ENCODE peak calls at places on chromosomes 16 and 17, in seven cellular contexts. K is anterior cingulate cortex, S is T-cell, P is ovary, N is HCT116, T is NCI-H345, Y is brain microvascular endothelial cell. L is an unnamed sample.

GRCh38 chr17:43790311-43790940 is 10.2 kb downstream of the CFAP97D1 start:
- DNase-seq in P (no peak), Y (no peak), S (no peak), T (peak), K (no peak), N (no peak), L (no peak)

GRCh38 chr16:54212893-54213292 is 73.7 kb downstream of the IRX3 start:
- DNase-seq in P (no peak), K (no peak), S (no peak), Y (no peak), T (no peak), N (no peak), L (no peak)

GRCh38 chr17:44307387-44308186 is 814 bp upstream of the RUNDC3A start:
- DNase-seq in K (peak), N (no peak), P (peak), Y (no peak), T (peak), S (no peak), L (peak)

GRCh38 chr17:73156166-73156840 is 8.5 kb upstream of the SSTR2 start:
- DNase-seq in K (peak), T (peak), Y (peak), S (peak), N (peak), P (peak), L (no peak)

GRCh38 chr17:14746784-14747575 is 446.1 kb downstream of the HS3ST3B1 start:
- DNase-seq in K (no peak), T (no peak), Y (no peak), N (no peak), S (no peak), P (no peak), L (no peak)

GRCh38 chr17:48541574-48542113 is 3.3 kb downstream of the HOXB2 start:
- DNase-seq in P (no peak), N (no peak), Y (no peak), S (peak), T (peak), K (no peak), L (peak)

GRCh38 chr16:48617711-48618148 is 7.8 kb upstream of the N4BP1 start:
- DNase-seq in S (no peak), P (peak), K (no peak), Y (peak), T (peak), N (no peak), L (peak)

GRCh38 chr17:63785556-63785955 is 11.6 kb downstream of the DDX42 start:
- DNase-seq in N (no peak), P (no peak), T (no peak), K (no peak), Y (no peak), S (no peak), L (no peak)

GRCh38 chr17:79808763-79809529 is 12.1 kb upstream of the CBX8 start:
- DNase-seq in N (peak), T (peak), P (no peak), S (no peak), K (no peak), Y (no peak), L (peak)

GRCh38 chr17:29151567-29151966 is 28.6 kb downstream of the MYO18A start:
- DNase-seq in N (peak), T (no peak), P (no peak), K (no peak), S (no peak), Y (peak), L (no peak)

GRCh38 chr16:86033016-86033474 is 134.1 kb downstream of the IRF8 start:
- DNase-seq in S (no peak), T (no peak), K (peak), N (no peak), Y (no peak), P (peak), L (no peak)

GRCh38 chr17:75688209-75688771 is 21.2 kb downstream of the SAP30BP start:
- DNase-seq in K (no peak), N (no peak), P (peak), S (no peak), Y (no peak), T (no peak), L (no peak)

GRCh38 chr17:74012465-74012864 is 191.0 kb upstream of the RPL38 start:
- DNase-seq in P (no peak), N (no peak), T (peak), Y (no peak), K (no peak), S (peak), L (peak)

GRCh38 chr16:53881371-53881770 is 177.4 kb downstream of the FTO start:
- DNase-seq in K (no peak), S (no peak), T (no peak), Y (peak), P (no peak), N (peak), L (no peak)

GRCh38 chr17:41870627-41871026 is 5.4 kb upstream of the KLHL11 start:
- DNase-seq in T (no peak), Y (no peak), S (no peak), K (no peak), P (no peak), N (no peak), L (no peak)

L was measured in NCI-H1105 treated with DMSO at 0.1 percent for 48 hours.